ENCODE peak calls at places on chromosomes 7 and 10, in four cellular contexts. N is adrenal gland, Q is breast epithelium, O is IMR-90. I is an unnamed sample. For H3K27me3 and H3K9me3, the result is how much of the 10 kb centered on the place peaks cover.

GRCh38 chr7:147413243-147413642 is 1177.3 kb upstream of the C7orf33 start:
- DNase-seq in N (no peak), Q (no peak), O (no peak), I (no peak)

GRCh38 chr7:140685407-140686087 is 11.0 kb upstream of the NDUFB2 start:
- DNase-seq in N (no peak), Q (no peak), O (no peak), I (peak)

GRCh38 chr7:152522551-152522950 is 86.7 kb upstream of the KMT2C start:
- DNase-seq in N (peak), Q (no peak), O (no peak), I (no peak)

GRCh38 chr7:138705122-138705521 is 4.0 kb upstream of the SVOPL start:
- DNase-seq in N (no peak), Q (no peak), O (no peak), I (no peak)

GRCh38 chr10:14578060-14578952 is 196.4 kb downstream of the FAM107B start:
- DNase-seq in N (no peak), Q (no peak), O (peak), I (no peak)

GRCh38 chr10:43006490-43006889 is 70.4 kb upstream of the RET start:
- DNase-seq in N (no peak), Q (no peak), O (no peak), I (no peak)

GRCh38 chr10:79049931-79050895 is 18.6 kb upstream of the ZMIZ1 start:
- DNase-seq in N (no peak), Q (no peak), O (peak), I (no peak)

GRCh38 chr10:71086439-71087080 is 125.8 kb upstream of the UNC5B start:
- DNase-seq in N (peak), Q (no peak), O (no peak), I (peak)

GRCh38 chr10:28668363-28669226 is 8.7 kb upstream of the BAMBI start:
- DNase-seq in N (peak), Q (peak), O (no peak), I (peak)

GRCh38 chr10:60237977-60238376 is 151.7 kb downstream of the ANK3 start:
- DNase-seq in N (no peak), Q (no peak), O (peak), I (no peak)

GRCh38 chr7:141161959-141162547 is 88.2 kb downstream of the TMEM178B start:
- DNase-seq in N (no peak), Q (no peak), O (no peak), I (no peak)

GRCh38 chr10:74177140-74177677 is 26.2 kb downstream of the ADK start:
- DNase-seq in N (peak), Q (peak), O (peak), I (peak)

GRCh38 chr10:17836917-17837316 is 27.8 kb downstream of the MRC1 start:
- DNase-seq in N (peak), Q (no peak), O (peak), I (no peak)

GRCh38 chr7:85682819-85683218 is 496.0 kb upstream of the SEMA3D start:
- DNase-seq in N (no peak), Q (no peak), O (peak), I (no peak)

GRCh38 chr10:85967594-85967993 is 399.0 kb downstream of the GRID1 start:
- DNase-seq in N (no peak), Q (no peak), O (no peak), I (no peak)

GRCh38 chr10:102150970-102151773 is 1.0 kb upstream of the NOLC1 start:
- DNase-seq in N (no peak), Q (no peak), O (peak), I (no peak)

GRCh38 chr10:16016688-16017087 is 156.4 kb upstream of the MINDY3 start:
- DNase-seq in N (no peak), Q (no peak), O (no peak), I (no peak)

GRCh38 chr7:585229-585711 is 65.6 kb upstream of the PDGFA start:
- DNase-seq in N (no peak), Q (no peak), O (no peak), I (no peak)

GRCh38 chr7:17532861-17533404 is 234.5 kb downstream of the AHR start:
- DNase-seq in N (no peak), Q (no peak), O (peak), I (no peak)

GRCh38 chr7:40024841-40025240 is 74.8 kb downstream of the CDK13 start:
- DNase-seq in N (no peak), Q (no peak), O (no peak), I (no peak)

GRCh38 chr7:41940760-41941343 is 238.0 kb upstream of the INHBA start:
- DNase-seq in N (peak), Q (peak), O (peak), I (no peak)

GRCh38 chr10:124145109-124145860 is 51.9 kb upstream of the CHST15 start:
- DNase-seq in N (peak), Q (peak), O (no peak), I (peak)

GRCh38 chr7:85074-85945 is 107.1 kb upstream of the FAM20C start:
- DNase-seq in N (no peak), Q (peak), O (peak), I (peak)

DNA sequence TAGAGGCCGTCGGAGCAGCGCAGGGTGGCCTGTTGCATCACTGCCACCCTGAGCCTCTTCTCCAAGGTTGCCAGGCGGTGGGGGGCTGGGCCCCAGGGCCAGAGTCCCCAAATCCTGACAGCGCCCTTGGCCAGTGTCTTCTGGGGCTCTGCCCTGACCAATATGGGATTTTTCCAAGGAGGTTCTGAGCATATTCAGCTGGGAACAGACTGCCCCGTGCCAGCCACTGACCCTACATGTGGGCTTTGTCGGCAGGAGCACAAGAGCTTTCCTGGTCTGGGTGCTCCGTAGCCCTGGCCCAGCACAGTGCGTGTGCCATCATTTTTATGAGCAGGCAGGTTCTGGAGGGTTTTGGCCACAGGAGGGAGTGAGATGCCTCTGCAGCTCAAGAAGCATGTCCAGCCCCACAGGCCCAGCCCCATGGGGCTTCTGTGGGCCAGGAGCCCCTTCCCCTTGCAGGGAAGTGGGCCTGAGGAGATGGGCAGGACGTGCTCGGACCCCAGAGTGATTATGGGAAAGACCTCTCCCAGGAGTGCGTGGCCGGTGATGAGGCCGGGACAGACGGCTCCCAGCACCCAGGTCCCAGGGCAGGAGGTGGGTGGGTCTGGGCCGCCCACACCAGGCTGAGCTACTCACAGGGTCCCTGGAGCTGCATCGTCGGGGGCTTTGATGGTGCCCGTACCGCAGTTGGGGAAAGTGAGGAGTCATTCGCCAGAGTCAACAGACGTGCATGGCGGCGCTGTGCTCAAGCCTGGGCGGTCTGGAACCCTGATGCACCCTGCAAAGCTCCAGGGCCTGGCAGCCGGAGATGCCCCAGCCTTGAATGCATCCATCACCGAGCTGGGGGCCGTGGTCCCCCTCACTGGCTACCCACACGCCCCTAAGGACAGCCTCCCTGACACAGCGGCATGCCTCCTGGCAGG is 66.6 kb downstream of the PWWP2B start:
- DNase-seq in N (no peak), Q (no peak), O (no peak), I (peak)
- TF ChIP-seq CTCF in N (no peak), Q (no peak), O (peak), I (no peak)

GRCh38 chr10:21514808-21515580 is 10.5 kb downstream of the SKIDA1 start:
- DNase-seq in N (no peak), Q (no peak), O (no peak), I (no peak)
- H3K27me3 ChIP-seq in N (under half), Q (under half), O (under half), I (under half)

GRCh38 chr7:4140933-4141332 is 541.2 kb upstream of the FOXK1 start:
- DNase-seq in N (no peak), Q (no peak), O (no peak), I (no peak)

GRCh38 chr7:4139656-4140320 is 542.3 kb upstream of the FOXK1 start:
- DNase-seq in N (no peak), Q (no peak), O (no peak), I (no peak)

GRCh38 chr7:4136501-4137110 is 545.5 kb upstream of the FOXK1 start:
- DNase-seq in N (no peak), Q (no peak), O (no peak), I (no peak)

GRCh38 chr7:4136036-4136435 is 546.1 kb upstream of the FOXK1 start:
- DNase-seq in N (no peak), Q (no peak), O (no peak), I (no peak)

DNA sequence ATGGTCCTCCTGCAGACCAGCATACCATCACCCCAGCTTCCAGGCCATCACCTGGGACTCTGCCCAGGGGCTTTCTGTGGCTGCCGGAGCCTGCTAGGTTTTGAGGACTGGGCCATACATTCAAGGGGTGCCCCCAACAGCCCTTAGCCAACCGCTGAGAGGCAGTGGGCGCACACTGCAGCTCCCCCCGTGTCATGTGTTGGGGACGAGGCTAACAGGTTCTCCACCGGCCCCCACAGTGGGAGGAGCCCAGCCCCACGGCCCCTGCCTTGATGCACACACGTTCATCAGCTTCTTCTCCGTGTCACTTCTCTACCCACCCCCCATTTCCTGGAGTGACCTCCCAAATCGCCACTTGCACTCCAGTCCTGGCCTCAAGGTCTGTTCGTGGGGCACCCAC is 543.2 kb upstream of the FOXK1 start:
- DNase-seq in N (no peak), Q (no peak), O (no peak), I (no peak)
- H3K9me3 ChIP-seq in N (under half), Q (under half), O (under half), I (under half)

DNA sequence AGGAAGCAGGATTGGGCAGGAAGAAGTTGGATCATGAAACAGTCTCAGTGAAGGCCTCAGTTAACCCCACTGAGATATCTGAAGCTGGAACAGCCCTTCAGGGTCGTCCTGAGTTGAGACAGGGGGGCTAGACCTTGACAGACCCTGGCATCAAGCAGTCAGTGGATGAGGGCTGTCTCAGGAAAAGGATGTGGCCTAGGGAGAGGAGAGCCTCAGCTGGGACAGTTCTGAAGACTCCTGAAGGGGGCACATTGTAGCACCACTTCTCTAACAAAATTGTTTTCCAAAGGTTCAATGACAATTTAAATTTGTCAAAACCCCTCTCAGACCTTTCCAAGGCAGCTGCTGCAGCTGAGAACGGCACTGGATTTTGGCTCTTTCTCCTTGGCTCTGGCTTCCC is 15.8 kb upstream of the SLK start:
- DNase-seq in N (no peak), Q (no peak), O (no peak), I (no peak)
- TF ChIP-seq CTCF in N (no peak), Q (no peak), O (no peak), I (no peak)

GRCh38 chr10:128237710-128238109 is 111.5 kb upstream of the MKI67 start:
- DNase-seq in N (no peak), Q (no peak), O (no peak), I (no peak)

DNA sequence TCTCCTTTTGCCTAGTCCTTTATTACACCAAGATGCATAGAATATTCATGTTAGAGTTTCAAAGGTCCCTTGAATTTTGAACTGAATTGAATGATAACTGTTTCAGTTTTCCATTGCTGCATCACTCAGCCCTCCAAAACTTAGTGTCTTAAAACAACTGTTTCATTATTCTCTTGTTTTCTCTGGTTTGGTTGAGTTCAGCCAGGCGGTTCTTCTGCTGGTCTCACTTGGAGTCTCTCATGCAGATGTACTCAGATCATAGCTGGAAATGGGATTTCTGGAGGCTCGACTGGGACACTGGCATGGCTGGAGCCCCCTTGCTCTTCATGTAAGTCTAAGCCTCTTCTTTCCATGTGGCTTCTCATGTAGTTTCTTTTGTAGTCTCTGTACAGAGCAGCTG is 107.2 kb upstream of the MKI67 start:
- DNase-seq in N (no peak), Q (no peak), O (no peak), I (no peak)
- H3K27me3 ChIP-seq in N (under half), Q (under half), O (under half), I (under half)

GRCh38 chr7:155638366-155638765 is 6.1 kb upstream of the RBM33 start:
- DNase-seq in N (no peak), Q (no peak), O (no peak), I (no peak)

GRCh38 chr7:155631155-155631554 is 13.3 kb upstream of the RBM33 start:
- DNase-seq in N (no peak), Q (no peak), O (no peak), I (no peak)

GRCh38 chr7:155637155-155637554 is 7.3 kb upstream of the RBM33 start:
- DNase-seq in N (no peak), Q (no peak), O (no peak), I (no peak)

GRCh38 chr7:155639958-155640520 is 4.4 kb upstream of the RBM33 start:
- DNase-seq in N (no peak), Q (no peak), O (no peak), I (no peak)

GRCh38 chr7:155635817-155636216 is 8.6 kb upstream of the RBM33 start:
- DNase-seq in N (no peak), Q (no peak), O (no peak), I (no peak)
- H3K9me3 ChIP-seq in N (under half), Q (under half), O (under half), I (under half)

DNA sequence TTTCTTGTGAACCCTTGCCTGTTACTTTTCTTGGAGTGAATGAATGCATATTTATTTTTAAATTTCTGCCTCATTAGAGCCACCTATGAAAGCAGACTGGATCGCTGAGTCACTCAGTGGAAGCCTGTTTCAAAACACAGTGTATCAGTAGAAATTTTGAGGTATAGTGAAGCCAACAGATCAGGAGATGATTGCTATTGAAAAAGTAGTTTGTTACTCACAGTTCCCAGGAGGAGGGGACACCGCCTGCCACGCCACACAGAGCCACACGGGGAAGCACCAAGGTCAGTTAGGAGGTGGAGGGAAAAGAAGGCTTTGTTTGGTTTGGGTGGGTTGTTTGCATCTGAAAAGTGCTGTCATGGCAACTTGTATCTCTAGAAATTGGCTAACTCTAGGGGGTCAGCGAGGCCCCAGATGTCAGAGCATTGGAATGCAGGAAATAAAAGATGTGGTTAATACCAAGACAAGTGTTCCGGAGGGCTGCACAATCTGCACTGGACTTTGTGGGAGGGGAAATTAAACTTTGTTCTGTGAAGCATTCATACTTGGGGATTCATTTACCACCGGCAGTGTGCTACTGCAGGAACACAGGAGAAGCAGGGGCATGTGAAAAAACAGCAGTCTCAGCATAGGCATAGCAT is 106.4 kb upstream of the SDK1 start:
- DNase-seq in N (no peak), Q (no peak), O (peak), I (no peak)
- TF ChIP-seq CTCF in N (no peak), Q (no peak), O (peak), I (no peak)

I was measured in Peyer's patch.